ENCODE peak calls at places on chromosome 7, in six cellular contexts. K is AG04450, M is tibial nerve, T is body of pancreas, O is astrocyte of the spinal cord, A is AG09309. C is an unnamed sample.

GRCh38 chr7:142440219-142441073 is 182.6 kb upstream of the PRSS58 start:
- DNase-seq in K (peak), M (no peak), T (no peak), O (peak), A (no peak), C (peak)

GRCh38 chr7:55571534-55572377 is 546 bp downstream of the VOPP1 start:
- DNase-seq in K (no peak), M (peak), T (peak), O (peak), A (no peak), C (peak)

GRCh38 chr7:23491502-23491901 is 21.2 kb upstream of the IGF2BP3 start:
- DNase-seq in K (no peak), M (no peak), T (no peak), O (no peak), A (no peak), C (no peak)

GRCh38 chr7:119964640-119965542 is 308.1 kb upstream of the KCND2 start:
- DNase-seq in K (no peak), M (no peak), T (no peak), O (peak), A (no peak), C (no peak)

GRCh38 chr7:54542920-54543539 is 855 bp downstream of the VSTM2A start:
- DNase-seq in K (no peak), M (no peak), T (no peak), O (peak), A (no peak), C (peak)

GRCh38 chr7:45709168-45710034 is 135.2 kb downstream of the ADCY1 start:
- DNase-seq in K (no peak), M (no peak), T (peak), O (no peak), A (no peak), C (peak)

GRCh38 chr7:96952974-96953391 is 52.4 kb upstream of the DLX6 start:
- DNase-seq in K (no peak), M (no peak), T (no peak), O (peak), A (no peak), C (no peak)

GRCh38 chr7:31051598-31052503 is at the start of gene ADCYAP1R1:
- DNase-seq in K (no peak), M (no peak), T (no peak), O (no peak), A (no peak), C (no peak)

GRCh38 chr7:36390199-36391090 is 783 bp downstream of the ANLN start:
- DNase-seq in K (peak), M (no peak), T (peak), O (peak), A (peak), C (peak)

GRCh38 chr7:144812379-144813283 is 23.2 kb downstream of the TPK1 start:
- DNase-seq in K (no peak), M (no peak), T (no peak), O (no peak), A (no peak), C (no peak)

GRCh38 chr7:155763721-155764431 is 48.4 kb downstream of the SHH start:
- DNase-seq in K (peak), M (no peak), T (no peak), O (peak), A (no peak), C (peak)

GRCh38 chr7:80890839-80891544 is 27.9 kb downstream of the SEMA3C start:
- DNase-seq in K (no peak), M (no peak), T (no peak), O (no peak), A (no peak), C (no peak)

GRCh38 chr7:115476666-115477065 is 553.9 kb downstream of the TFEC start:
- DNase-seq in K (no peak), M (no peak), T (no peak), O (peak), A (no peak), C (no peak)

GRCh38 chr7:30143748-30144251 is 9.0 kb downstream of the MTURN start:
- DNase-seq in K (no peak), M (no peak), T (no peak), O (peak), A (no peak), C (peak)

GRCh38 chr7:157801109-157801508 is 464.3 kb downstream of the DNAJB6 start:
- DNase-seq in K (no peak), M (no peak), T (no peak), O (no peak), A (no peak), C (no peak)

GRCh38 chr7:36096460-36097095 is 56.5 kb upstream of the EEPD1 start:
- DNase-seq in K (no peak), M (no peak), T (no peak), O (no peak), A (no peak), C (no peak)

GRCh38 chr7:42480304-42480665 is 243.3 kb upstream of the GLI3 start:
- DNase-seq in K (no peak), M (no peak), T (no peak), O (no peak), A (no peak), C (no peak)

GRCh38 chr7:2843711-2844152 is 376 bp downstream of the GNA12 start:
- DNase-seq in K (no peak), M (no peak), T (peak), O (peak), A (no peak), C (peak)
- TF ChIP-seq CTCF in K (no peak), M (no peak), T (no peak), O (no peak), A (no peak), C (no peak)

GRCh38 chr7:1567893-1568292 is 1.9 kb downstream of the PSMG3 start:
- DNase-seq in K (peak), M (no peak), T (no peak), O (peak), A (no peak), C (peak)

GRCh38 chr7:1564603-1565022 is 5.2 kb downstream of the PSMG3 start:
- DNase-seq in K (no peak), M (no peak), T (no peak), O (no peak), A (no peak), C (no peak)

GRCh38 chr7:1569016-1569415 is 816 bp downstream of the PSMG3 start:
- DNase-seq in K (no peak), M (no peak), T (no peak), O (peak), A (no peak), C (peak)

GRCh38 chr7:1567082-1567771 is 2.6 kb downstream of the PSMG3 start:
- DNase-seq in K (no peak), M (peak), T (no peak), O (peak), A (no peak), C (peak)

GRCh38 chr7:1566687-1567081 is 3.1 kb downstream of the PSMG3 start:
- DNase-seq in K (no peak), M (no peak), T (no peak), O (no peak), A (no peak), C (no peak)
- H3K4me3 ChIP-seq in K (no peak), M (no peak), T (no peak), O (no peak), A (no peak), C (no peak)

GRCh38 chr7:91082854-91083495 is 181.3 kb upstream of the FZD1 start:
- DNase-seq in K (no peak), M (no peak), T (no peak), O (peak), A (no peak), C (peak)

GRCh38 chr7:91083855-91084644 is 180.2 kb upstream of the FZD1 start:
- DNase-seq in K (no peak), M (no peak), T (peak), O (no peak), A (no peak), C (no peak)

GRCh38 chr7:91082038-91082437 is 182.2 kb upstream of the FZD1 start:
- DNase-seq in K (no peak), M (no peak), T (no peak), O (peak), A (peak), C (peak)

GRCh38 chr7:91088156-91088555 is 176.1 kb upstream of the FZD1 start:
- DNase-seq in K (no peak), M (no peak), T (no peak), O (no peak), A (no peak), C (no peak)

DNA sequence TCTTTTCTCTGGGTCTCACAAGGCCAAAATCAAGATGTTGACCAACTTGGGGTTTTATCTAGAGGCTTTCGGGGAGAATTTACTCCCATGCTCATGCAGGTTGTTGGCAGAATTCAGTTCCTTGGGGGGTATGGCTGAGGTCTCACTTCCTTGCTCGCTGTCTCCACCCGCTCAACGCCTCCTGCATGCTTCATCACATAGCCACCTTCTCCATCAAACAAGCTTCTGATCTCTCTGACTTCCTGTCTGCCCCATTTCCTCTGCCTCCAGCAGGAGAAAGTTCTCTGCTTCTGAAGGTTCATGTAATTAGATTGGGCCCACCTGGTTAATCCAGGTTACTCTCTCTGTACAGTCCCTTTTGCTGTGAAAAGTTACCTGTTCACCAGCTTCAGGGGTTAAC is 179.1 kb upstream of the FZD1 start:
- DNase-seq in K (no peak), M (no peak), T (no peak), O (no peak), A (no peak), C (no peak)
- TF ChIP-seq CTCF in K (no peak), M (no peak), T (no peak), O (no peak), A (no peak), C (no peak)

GRCh38 chr7:94376281-94376680 is 18.4 kb upstream of the COL1A2 start:
- DNase-seq in K (no peak), M (no peak), T (no peak), O (no peak), A (no peak), C (no peak)

GRCh38 chr7:94375713-94376112 is 19.0 kb upstream of the COL1A2 start:
- DNase-seq in K (peak), M (no peak), T (no peak), O (peak), A (peak), C (peak)

GRCh38 chr7:94374231-94374630 is 20.5 kb upstream of the COL1A2 start:
- DNase-seq in K (peak), M (peak), T (peak), O (peak), A (peak), C (peak)

GRCh38 chr7:94375167-94375566 is 19.5 kb upstream of the COL1A2 start:
- DNase-seq in K (peak), M (peak), T (peak), O (peak), A (peak), C (peak)

DNA sequence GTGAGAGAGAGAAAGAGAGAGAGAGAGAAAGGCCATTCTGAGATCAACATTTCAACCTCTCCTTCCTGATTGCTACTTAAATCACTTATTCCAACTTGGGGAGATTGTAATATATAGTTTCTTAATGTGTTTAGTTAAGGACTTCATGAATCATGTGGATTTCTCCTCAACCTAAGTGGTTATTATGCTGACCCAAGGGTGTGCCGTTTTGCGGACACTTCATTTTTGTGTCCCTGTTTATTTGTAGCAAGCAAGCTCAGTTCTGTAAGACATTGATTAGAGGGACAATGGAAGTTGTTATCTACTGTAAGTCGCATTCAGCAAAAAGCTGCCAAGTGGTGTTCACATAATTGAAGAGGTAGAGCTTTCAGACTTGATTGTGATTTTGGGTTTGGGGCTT is 20.0 kb upstream of the COL1A2 start:
- DNase-seq in K (no peak), M (no peak), T (no peak), O (peak), A (no peak), C (no peak)
- H3K4me3 ChIP-seq in K (peak), M (no peak), T (no peak), O (peak), A (peak), C (peak)

GRCh38 chr7:140656548-140657515 is 15.9 kb upstream of the ADCK2 start:
- DNase-seq in K (no peak), M (no peak), T (peak), O (peak), A (no peak), C (peak)

GRCh38 chr7:140659727-140660396 is 12.9 kb upstream of the ADCK2 start:
- DNase-seq in K (no peak), M (no peak), T (no peak), O (no peak), A (no peak), C (no peak)

GRCh38 chr7:140655511-140656408 is 15.1 kb upstream of the DENND2A start:
- DNase-seq in K (no peak), M (no peak), T (no peak), O (no peak), A (no peak), C (no peak)

DNA sequence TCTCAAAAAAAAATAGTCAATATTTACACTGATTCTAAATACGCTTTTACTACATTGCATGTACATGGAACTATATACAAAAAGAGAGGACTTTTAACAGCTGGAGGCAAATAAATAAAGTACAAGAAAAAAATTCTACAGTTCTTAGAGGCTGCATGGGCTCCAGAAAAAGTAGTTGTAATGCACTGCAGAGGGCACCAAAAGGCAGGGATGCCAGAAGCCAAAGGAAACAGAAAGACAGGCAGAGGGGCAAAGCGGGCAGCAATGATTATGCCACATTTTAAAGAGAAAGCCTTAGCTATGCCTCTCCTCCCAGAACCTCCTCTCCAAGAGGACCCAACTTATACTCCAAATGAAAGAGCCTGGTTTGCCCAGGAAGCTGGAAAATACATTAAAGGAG is 11.6 kb upstream of the ADCK2 start:
- DNase-seq in K (no peak), M (no peak), T (no peak), O (no peak), A (no peak), C (peak)
- TF ChIP-seq CTCF in K (peak), M (no peak), T (peak), O (peak), A (peak), C (no peak)